ENCODE peak calls at places on chromosomes 7 and 10, in four cellular contexts. Q is body of pancreas, H is endothelial cell, W is psoas muscle. N is an unnamed sample.

GRCh38 chr10:92689663-92690210 is at the start of gene HHEX:
- DNase-seq in W (peak; percentile 67), H (peak; percentile 70), Q (peak; percentile 71), N (no peak)

GRCh38 chr10:114754445-114755320 is 66.9 kb upstream of the FHIP2A start:
- DNase-seq in Q (no peak), H (no peak), W (no peak), N (no peak)

GRCh38 chr7:159066816-159067601 is 77.7 kb downstream of the VIPR2 start:
- DNase-seq in W (no peak), H (no peak), Q (no peak), N (no peak)

GRCh38 chr7:158263964-158264748 is 323.5 kb downstream of the PTPRN2 start:
- DNase-seq in W (peak; percentile 12), Q (no peak), H (no peak), N (no peak)

GRCh38 chr10:127444155-127444554 is 105.0 kb upstream of the NPS start:
- DNase-seq in W (no peak), Q (no peak), H (no peak), N (no peak)

GRCh38 chr10:7264313-7264741 is 146.5 kb downstream of the SFMBT2 start:
- DNase-seq in W (no peak), Q (no peak), H (no peak), N (no peak)

GRCh38 chr7:67773081-67773480 is 776.4 kb downstream of the TYW1 start:
- DNase-seq in W (no peak), H (no peak), Q (no peak), N (no peak)

GRCh38 chr7:111960909-111961440 is 245.2 kb downstream of the DOCK4 start:
- DNase-seq in H (no peak), W (no peak), Q (no peak), N (no peak)

GRCh38 chr7:120064565-120064964 is 208.4 kb upstream of the KCND2 start:
- DNase-seq in Q (no peak), W (no peak), H (no peak), N (no peak)

GRCh38 chr10:68231106-68231901 is 609 bp downstream of the ATOH7 start:
- DNase-seq in H (peak; percentile 76), Q (peak; percentile 62), W (peak; percentile 75), N (no peak)

GRCh38 chr10:72764151-72764550 is 72.2 kb downstream of the MCU start:
- DNase-seq in H (no peak), W (no peak), Q (no peak), N (no peak)

GRCh38 chr7:55128693-55129394 is 110.0 kb downstream of the EGFR start:
- DNase-seq in Q (no peak), H (no peak), W (peak; percentile 79), N (no peak)

GRCh38 chr7:116408166-116408565 is 91.4 kb upstream of the CAV2 start:
- DNase-seq in Q (no peak), W (no peak), H (no peak), N (no peak)

GRCh38 chr10:84088626-84089025 is 50.7 kb upstream of the GHITM start:
- DNase-seq in W (no peak), Q (no peak), H (no peak), N (no peak)

GRCh38 chr7:142359694-142360279 is 101.9 kb upstream of the PRSS58 start:
- DNase-seq in Q (no peak), W (no peak), H (no peak), N (no peak)

GRCh38 chr10:93879273-93879672 is 14.5 kb upstream of the SLC35G1 start:
- DNase-seq in H (no peak), W (no peak), Q (no peak), N (no peak)

GRCh38 chr7:30468791-30469190 is 9.8 kb downstream of the NOD1 start:
- DNase-seq in H (no peak), W (no peak), Q (no peak), N (no peak)

GRCh38 chr10:86651021-86651471 is 3.3 kb upstream of the OPN4 start:
- DNase-seq in Q (no peak), H (no peak), W (no peak), N (peak; percentile 65)

GRCh38 chr7:55191926-55192692 is 173.0 kb upstream of the LANCL2 start:
- DNase-seq in W (no peak), H (no peak), Q (no peak), N (peak; percentile 69)

GRCh38 chr7:28017372-28017771 is 163.2 kb downstream of the JAZF1 start:
- DNase-seq in Q (no peak), H (no peak), W (no peak), N (no peak)

DNA sequence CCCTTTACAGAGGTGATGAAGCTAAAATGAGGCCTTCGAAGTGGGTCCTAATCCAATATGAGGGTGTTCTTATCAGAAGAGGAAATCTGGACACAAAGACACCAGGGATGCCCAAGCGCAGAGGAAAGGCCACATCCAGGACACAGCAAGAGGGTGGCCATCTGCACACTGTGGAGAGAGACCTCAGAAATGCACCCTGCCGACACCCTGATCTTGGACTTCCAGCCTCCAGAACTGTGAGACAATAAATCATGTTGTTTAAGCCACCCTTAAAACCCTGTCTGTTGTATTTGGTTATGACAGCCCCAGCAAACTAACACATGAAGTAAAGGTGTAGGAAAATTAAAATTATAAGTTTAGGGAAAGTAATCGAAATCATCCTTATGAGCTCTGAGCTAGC is 64.0 kb downstream of the CDC123 start:
- DNase-seq in Q (no peak), H (no peak), W (no peak), N (no peak)
- TF ChIP-seq CTCF in Q (no peak), H (no peak), W (no peak), N (no peak)

DNA sequence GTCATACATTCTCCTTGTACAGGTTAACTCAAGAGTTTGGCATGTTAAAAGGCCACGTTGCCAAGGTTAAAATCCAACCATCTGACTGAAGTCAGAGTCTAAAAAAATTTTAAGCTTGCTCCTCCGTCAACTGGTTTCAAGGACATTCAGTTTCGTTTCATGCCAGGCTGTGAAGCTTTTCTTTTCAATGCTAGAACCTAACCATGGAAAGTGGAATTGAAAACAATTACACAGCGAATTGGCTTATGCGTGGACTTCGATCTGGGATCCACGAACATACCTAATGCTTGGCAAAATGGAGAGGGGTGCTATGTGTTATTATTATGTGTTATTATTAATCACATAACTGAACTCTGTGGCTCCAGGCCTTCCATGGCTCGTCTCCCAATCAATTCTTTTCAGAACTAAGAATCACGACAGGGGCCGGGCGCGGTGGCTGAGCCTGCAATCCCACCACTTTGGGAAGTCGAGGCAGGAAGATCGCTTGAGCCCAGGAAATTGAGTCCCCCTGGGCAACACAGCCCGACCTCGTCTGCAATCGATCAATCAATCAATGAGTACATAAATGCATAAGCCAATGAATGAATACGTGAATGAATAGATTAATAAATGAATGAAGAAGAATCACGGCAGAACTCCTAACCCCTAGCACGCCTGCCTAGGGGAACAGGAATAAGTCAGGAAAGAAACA is 785 bp upstream of the ARL5B start:
- DNase-seq in Q (peak; percentile 37), H (peak; percentile 9), W (peak; percentile 47), N (no peak)
- TF ChIP-seq CTCF in Q (no peak), H (no peak), W (no peak), N (no peak)

GRCh38 chr10:87978166-87978565 is 114.7 kb downstream of the PTEN start:
- DNase-seq in H (no peak), W (no peak), Q (no peak), N (no peak)
- TF ChIP-seq CTCF in H (no peak), W (no peak), Q (no peak), N (no peak)

GRCh38 chr10:99682752-99683151 is 23.4 kb downstream of the ENTPD7 start:
- DNase-seq in Q (no peak), W (no peak), H (no peak), N (no peak)
- TF ChIP-seq CTCF in Q (peak; percentile 25), W (no peak), H (peak; percentile 39), N (no peak)

DNA sequence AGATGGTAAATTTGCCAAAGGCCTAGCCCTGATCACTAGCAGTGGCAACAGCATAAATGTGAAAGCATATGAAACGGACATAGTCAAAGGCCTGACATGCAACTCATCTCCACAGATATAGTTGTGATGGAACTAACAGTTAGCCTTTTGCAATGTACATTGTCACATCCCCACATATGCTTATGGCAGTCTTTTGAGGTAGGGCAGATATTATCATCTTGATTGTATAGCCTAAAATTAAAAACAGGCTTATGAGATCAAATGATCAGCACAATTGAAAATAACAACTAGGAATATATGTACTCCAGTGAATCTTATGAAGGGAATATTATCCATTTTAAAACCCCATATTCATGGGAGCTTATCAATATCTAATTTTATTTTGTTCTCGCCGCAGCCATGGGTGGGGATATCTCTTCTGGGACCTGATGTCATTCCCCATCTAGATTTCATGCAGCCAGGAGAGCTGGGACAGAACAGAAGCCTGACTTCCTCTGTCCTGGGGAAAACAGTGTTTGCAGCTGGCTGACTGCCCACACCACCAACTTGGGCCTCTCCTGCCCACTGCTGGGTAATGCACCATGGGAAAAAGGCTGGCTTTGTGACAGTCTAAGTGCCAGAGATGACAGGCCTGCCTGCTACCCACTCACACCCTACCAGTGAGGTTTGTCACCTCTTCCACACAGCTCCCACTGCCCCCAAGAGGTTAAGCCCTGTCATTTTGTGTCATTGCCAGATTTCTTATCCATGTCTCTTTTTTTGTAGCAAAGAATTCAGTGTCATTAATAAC is 180.2 kb upstream of the FZD1 start:
- DNase-seq in Q (no peak), W (no peak), H (no peak), N (no peak)
- TF ChIP-seq CTCF in Q (no peak), W (no peak), H (no peak), N (no peak)

GRCh38 chr10:88693392-88694020 is 12.5 kb upstream of the LIPK start:
- DNase-seq in H (no peak), W (no peak), Q (no peak), N (no peak)
- TF ChIP-seq CTCF in H (peak; percentile 26), W (no peak), Q (no peak), N (no peak)

N was measured in coronary artery.